ENCODE peak calls at places on chromosomes 6 and 20, in nine cellular contexts. X, H, W, Z, K, V, A, U and T are unnamed samples.

GRCh38 chr6:36853325-36853724 is 14.1 kb upstream of the CPNE5 start:
- DNase-seq in X (no peak), H (no peak), W (no peak), Z (peak), K (no peak), V (no peak), A (peak), U (no peak), T (no peak)

GRCh38 chr20:48818481-48818987 is 9.3 kb downstream of the PREX1 start:
- DNase-seq in X (no peak), H (no peak), W (no peak), Z (no peak), K (no peak), V (no peak), A (no peak), U (no peak), T (no peak)

GRCh38 chr6:44653761-44654218 is 266.3 kb downstream of the CDC5L start:
- DNase-seq in X (no peak), H (peak), W (no peak), Z (no peak), K (no peak), V (no peak), A (no peak), U (no peak), T (no peak)

GRCh38 chr6:16725145-16725864 is 36.0 kb downstream of the ATXN1 start:
- DNase-seq in X (no peak), H (no peak), W (no peak), Z (no peak), K (no peak), V (peak), A (peak), U (no peak), T (no peak)

GRCh38 chr6:11414564-11414963 is 123.0 kb upstream of the TMEM170B start:
- DNase-seq in X (no peak), H (no peak), W (no peak), Z (no peak), K (peak), V (peak), A (no peak), U (peak), T (no peak)

GRCh38 chr20:38609828-38610227 is 8.2 kb downstream of the ARHGAP40 start:
- DNase-seq in X (no peak), H (no peak), W (no peak), Z (no peak), K (no peak), V (no peak), A (no peak), U (no peak), T (no peak)

GRCh38 chr20:51185277-51185676 is 162.4 kb upstream of the KCNG1 start:
- DNase-seq in X (no peak), H (no peak), W (no peak), Z (no peak), K (peak), V (no peak), A (peak), U (no peak), T (no peak)

GRCh38 chr20:38764563-38765355 is 16.5 kb downstream of the ACTR5 start:
- DNase-seq in X (no peak), H (no peak), W (peak), Z (no peak), K (peak), V (peak), A (peak), U (peak), T (no peak)

GRCh38 chr20:59672576-59672975 is 68.2 kb downstream of the PHACTR3 start:
- DNase-seq in X (no peak), H (no peak), W (no peak), Z (no peak), K (no peak), V (no peak), A (no peak), U (no peak), T (no peak)

GRCh38 chr6:56540950-56541600 is 101.6 kb downstream of the DST start:
- DNase-seq in X (no peak), H (no peak), W (no peak), Z (no peak), K (no peak), V (peak), A (peak), U (no peak), T (no peak)

GRCh38 chr20:34983995-34984735 is 28.5 kb downstream of the MYH7B start:
- DNase-seq in X (no peak), H (no peak), W (no peak), Z (peak), K (no peak), V (no peak), A (no peak), U (no peak), T (no peak)

GRCh38 chr6:71496018-71496800 is 207.6 kb downstream of the OGFRL1 start:
- DNase-seq in X (no peak), H (peak), W (no peak), Z (no peak), K (no peak), V (no peak), A (no peak), U (no peak), T (no peak)

GRCh38 chr6:112232845-112233256 is 21.5 kb downstream of the LAMA4 start:
- DNase-seq in X (no peak), H (no peak), W (no peak), Z (no peak), K (no peak), V (no peak), A (peak), U (no peak), T (no peak)

GRCh38 chr6:1117530-1118286 is 194.2 kb upstream of the FOXQ1 start:
- DNase-seq in X (no peak), H (no peak), W (no peak), Z (no peak), K (no peak), V (no peak), A (no peak), U (no peak), T (no peak)

GRCh38 chr6:17768388-17768787 is 61.7 kb upstream of the NUP153 start:
- DNase-seq in X (no peak), H (no peak), W (no peak), Z (no peak), K (peak), V (peak), A (peak), U (no peak), T (no peak)

GRCh38 chr6:167209577-167209975 is 51.8 kb upstream of the GPR31 start:
- DNase-seq in X (no peak), H (no peak), W (no peak), Z (no peak), K (no peak), V (no peak), A (no peak), U (no peak), T (no peak)

GRCh38 chr6:131460603-131460995 is 112.4 kb upstream of the ARG1 start:
- DNase-seq in X (no peak), H (no peak), W (no peak), Z (no peak), K (no peak), V (no peak), A (no peak), U (no peak), T (no peak)

GRCh38 chr6:137767931-137768690 is 98.9 kb upstream of the TNFAIP3 start:
- DNase-seq in X (no peak), H (no peak), W (no peak), Z (no peak), K (no peak), V (no peak), A (peak), U (no peak), T (peak)

GRCh38 chr20:7704021-7704420 is 236.2 kb downstream of the HAO1 start:
- DNase-seq in X (no peak), H (no peak), W (no peak), Z (no peak), K (no peak), V (no peak), A (no peak), U (no peak), T (no peak)

GRCh38 chr6:148441454-148441911 is 98.8 kb downstream of the SASH1 start:
- DNase-seq in X (no peak), H (no peak), W (no peak), Z (no peak), K (peak), V (peak), A (peak), U (no peak), T (no peak)

GRCh38 chr6:12311106-12311505 is 20.9 kb downstream of the EDN1 start:
- DNase-seq in X (no peak), H (no peak), W (no peak), Z (no peak), K (peak), V (no peak), A (no peak), U (no peak), T (no peak)

GRCh38 chr6:25462235-25462897 is 183.2 kb downstream of the CARMIL1 start:
- DNase-seq in X (no peak), H (no peak), W (no peak), Z (no peak), K (peak), V (no peak), A (no peak), U (no peak), T (no peak)

GRCh38 chr20:61949363-61949713 is 116.3 kb downstream of the TAF4 start:
- DNase-seq in X (no peak), H (no peak), W (no peak), Z (peak), K (no peak), V (no peak), A (no peak), U (no peak), T (no peak)